ENCODE peak calls at places on chromosomes 1 and 21, in eight cellular contexts. P, T, I, A, W, B, L and X are unnamed samples.

GRCh38 chr1:47738560-47739182 is 258.5 kb downstream of the TRABD2B start:
- DNase-seq in I (no peak), W (peak), T (peak), L (no peak), B (peak), P (peak), A (no peak), X (no peak)

GRCh38 chr1:19199393-19200280 is 10.4 kb downstream of the UBR4 start:
- DNase-seq in I (no peak), B (no peak), P (no peak), L (no peak), A (no peak), W (no peak), T (no peak), X (no peak)

GRCh38 chr1:118988186-118989005 is at the start of gene TBX15:
- DNase-seq in A (no peak), I (no peak), T (peak), P (peak), B (peak), L (no peak), W (peak), X (peak)

GRCh38 chr1:90710579-90711536 is 6.2 kb downstream of the BARHL2 start:
- DNase-seq in P (no peak), I (no peak), W (no peak), T (no peak), A (no peak), L (peak), B (peak), X (peak)

GRCh38 chr1:46735708-46736324 is 16.9 kb upstream of the EFCAB14 start:
- DNase-seq in I (no peak), T (peak), W (peak), B (peak), P (peak), L (peak), A (no peak), X (no peak)

GRCh38 chr1:101187287-101187686 is 49.5 kb upstream of the S1PR1 start:
- DNase-seq in I (no peak), L (no peak), P (peak), W (peak), A (no peak), T (peak), B (no peak), X (no peak)

GRCh38 chr1:201295861-201296260 is 12.6 kb downstream of the PKP1 start:
- DNase-seq in T (peak), P (peak), B (no peak), A (no peak), L (no peak), I (no peak), W (peak), X (peak)

GRCh38 chr1:3074297-3074741 is 5.3 kb downstream of the PRDM16 start:
- DNase-seq in I (no peak), L (no peak), W (no peak), P (no peak), A (no peak), B (peak), T (no peak), X (no peak)

GRCh38 chr1:39158330-39159086 is 46.0 kb upstream of the MACF1 start:
- DNase-seq in P (no peak), L (no peak), I (no peak), A (no peak), W (no peak), B (peak), T (no peak), X (peak)

GRCh38 chr1:197464039-197464438 is 196.0 kb downstream of the CRB1 start:
- DNase-seq in W (peak), L (no peak), B (peak), P (peak), T (peak), A (no peak), I (no peak), X (no peak)

GRCh38 chr1:20373286-20373685 is 82.6 kb downstream of the VWA5B1 start:
- DNase-seq in T (no peak), I (no peak), B (peak), W (no peak), A (no peak), L (no peak), P (no peak), X (peak)

GRCh38 chr21:15617968-15618367 is 111.8 kb upstream of the USP25 start:
- DNase-seq in I (no peak), L (no peak), A (no peak), T (peak), B (peak), P (peak), W (peak), X (peak)

GRCh38 chr21:37184784-37185593 is 82.1 kb downstream of the VPS26C start:
- DNase-seq in L (no peak), A (no peak), T (no peak), B (no peak), P (no peak), W (no peak), I (no peak), X (no peak)

GRCh38 chr1:33317946-33318345 is 3.0 kb downstream of the A3GALT2 start:
- DNase-seq in T (no peak), I (no peak), P (no peak), A (no peak), W (no peak), L (no peak), B (no peak), X (peak)